ENCODE peak calls at places on chromosome X, in seven cellular contexts. A, V, H, I, P, N and Q are unnamed samples. For H3K9me3, the result is how much of the 10 kb centered on the place peaks cover.

GRCh38 chrX:63922221-63922620 is 137.2 kb upstream of the ARHGEF9 start:
- DNase-seq in V (no peak), A (no peak), I (no peak), N (no peak), P (no peak), H (no peak), Q (no peak)

GRCh38 chrX:37745354-37745753 is 34.5 kb upstream of the CYBB start:
- DNase-seq in A (peak), P (peak), H (no peak), V (peak), I (no peak), N (peak), Q (peak)

GRCh38 chrX:111355523-111356122 is 56.4 kb downstream of the DCX start:
- DNase-seq in A (no peak), I (no peak), P (no peak), V (no peak), N (no peak), H (no peak), Q (no peak)

GRCh38 chrX:1554469-1555210 is 17.7 kb upstream of the P2RY8 start:
- DNase-seq in N (no peak), A (no peak), I (no peak), V (no peak), P (no peak), H (peak), Q (no peak)

GRCh38 chrX:129593137-129593536 is 53.1 kb downstream of the OCRL start:
- DNase-seq in I (no peak), A (no peak), H (no peak), N (no peak), P (no peak), V (no peak), Q (no peak)

GRCh38 chrX:34437586-34437985 is 219.5 kb downstream of the TMEM47 start:
- DNase-seq in I (no peak), V (no peak), A (peak), P (peak), H (no peak), N (no peak), Q (peak)

GRCh38 chrX:56564921-56565861 is 1.8 kb downstream of the UBQLN2 start:
- DNase-seq in P (no peak), I (no peak), A (no peak), N (no peak), V (no peak), H (no peak), Q (no peak)

GRCh38 chrX:42714981-42715688 is 62.8 kb downstream of the PPP1R2C start:
- DNase-seq in N (no peak), P (no peak), V (no peak), I (peak), H (peak), A (peak), Q (no peak)

GRCh38 chrX:114611018-114611619 is 27.2 kb downstream of the HTR2C start:
- DNase-seq in V (no peak), H (no peak), A (peak), P (peak), N (peak), I (no peak), Q (no peak)

GRCh38 chrX:77436682-77437081 is 10.5 kb upstream of the FGF16 start:
- DNase-seq in V (no peak), A (no peak), P (no peak), N (no peak), H (no peak), I (no peak), Q (no peak)

GRCh38 chrX:8579602-8580001 is 115.0 kb downstream of the VCX3B start:
- DNase-seq in N (no peak), V (no peak), H (no peak), A (peak), I (no peak), P (no peak), Q (no peak)

GRCh38 chrX:8743126-8743732 is 11.3 kb upstream of the ANOS1 start:
- DNase-seq in N (no peak), I (no peak), P (peak), H (no peak), A (peak), V (no peak), Q (no peak)

GRCh38 chrX:81202413-81202794 is 502 bp downstream of the SH3BGRL start:
- DNase-seq in A (no peak), N (no peak), V (no peak), P (no peak), H (no peak), I (no peak), Q (no peak)

GRCh38 chrX:149207518-149207917 is 297.6 kb downstream of the IDS start:
- DNase-seq in A (no peak), V (no peak), H (no peak), I (no peak), P (no peak), N (no peak), Q (no peak)
- TF ChIP-seq POLR2A in A (no peak), V (no peak), H (no peak), I (no peak), P (no peak), N (no peak), Q (no peak)

DNA sequence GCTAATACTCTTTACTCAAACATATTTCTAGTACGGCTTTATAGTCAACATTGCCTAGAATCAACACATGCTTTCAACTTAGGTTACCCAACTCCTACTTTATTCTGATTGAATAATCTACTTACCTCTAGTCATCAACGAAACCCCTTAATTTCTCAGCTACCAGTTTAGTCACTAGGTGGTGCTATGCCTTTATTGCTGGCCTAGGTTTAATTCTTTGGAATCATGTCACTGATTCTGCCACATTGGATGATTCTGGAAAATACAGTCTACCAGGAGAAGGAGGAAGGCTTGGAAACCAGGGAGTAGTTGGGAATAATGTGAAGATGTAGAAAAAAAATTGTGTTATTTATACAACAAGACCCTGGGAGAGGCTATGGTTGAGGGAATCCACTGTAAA is 167.7 kb downstream of the DCAF12L2 start:
- DNase-seq in A (no peak), V (no peak), I (no peak), H (no peak), N (no peak), P (no peak), Q (no peak)
- TF ChIP-seq CTCF in A (no peak), V (no peak), I (no peak), H (no peak), N (no peak), P (peak), Q (no peak)

GRCh38 chrX:144494069-144494468 is 610.2 kb downstream of the UBE2NL start:
- DNase-seq in A (no peak), I (no peak), N (no peak), V (no peak), P (no peak), H (no peak), Q (no peak)
- H3K9me3 ChIP-seq in A (under half), I (under half), N (under half), V (under half), P (under half), H (under half), Q (under half)

GRCh38 chrX:154019633-154020499 is at the start of gene IRAK1:
- DNase-seq in V (no peak), H (no peak), N (no peak), I (no peak), A (peak), P (peak), Q (no peak)
- TF ChIP-seq POLR2A in V (peak), H (peak), N (peak), I (no peak), A (peak), P (no peak), Q (peak)

GRCh38 chrX:95662200-95662599 is 1022.4 kb upstream of the DIAPH2 start:
- DNase-seq in V (no peak), A (no peak), P (no peak), N (no peak), H (no peak), I (no peak), Q (no peak)

GRCh38 chrX:95666056-95666455 is 1018.6 kb upstream of the DIAPH2 start:
- DNase-seq in P (no peak), I (no peak), N (no peak), H (no peak), V (no peak), A (no peak), Q (no peak)
- TF ChIP-seq CTCF in P (no peak), I (no peak), N (no peak), H (no peak), V (no peak), A (no peak), Q (no peak)

DNA sequence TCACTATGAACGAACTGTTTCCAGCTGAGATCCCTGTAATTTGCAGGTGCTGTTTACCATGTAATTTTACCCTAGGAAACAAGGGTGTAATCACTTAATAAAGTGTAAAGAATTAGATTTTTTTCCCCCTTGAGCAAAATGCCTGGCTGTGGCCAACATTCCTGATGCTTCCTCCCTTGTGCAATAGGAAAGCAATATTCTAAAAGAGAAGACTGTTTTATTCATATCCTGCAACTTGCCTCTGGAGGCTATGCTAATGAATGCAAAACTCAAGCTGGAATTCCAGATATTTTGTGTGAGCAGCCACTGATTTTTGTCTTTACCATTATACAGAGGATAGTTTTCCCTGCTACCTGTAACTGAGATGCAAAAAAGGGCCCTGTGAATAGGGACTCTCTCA is 98.0 kb downstream of the AWAT2 start:
- DNase-seq in I (no peak), P (no peak), A (no peak), H (no peak), N (no peak), V (no peak), Q (no peak)
- H3K9me3 ChIP-seq in I (under half), P (under half), A (under half), H (under half), N (under half), V (under half), Q (under half)

GRCh38 chrX:107674480-107675364 is 46.4 kb downstream of the PRPS1 start:
- DNase-seq in V (no peak), N (no peak), I (no peak), A (peak), P (peak), H (peak), Q (peak)
- TF ChIP-seq POLR2A in V (no peak), N (no peak), I (no peak), A (peak), P (no peak), H (peak), Q (no peak)

GRCh38 chrX:40570346-40571093 is 10.2 kb upstream of the ATP6AP2 start:
- DNase-seq in P (no peak), H (no peak), V (peak), I (no peak), N (no peak), A (no peak), Q (no peak)

GRCh38 chrX:40576291-40576690 is 4.5 kb upstream of the ATP6AP2 start:
- DNase-seq in A (no peak), N (no peak), I (no peak), P (no peak), H (no peak), V (no peak), Q (no peak)

GRCh38 chrX:40571600-40571999 is 9.2 kb upstream of the ATP6AP2 start:
- DNase-seq in V (no peak), H (no peak), I (no peak), A (no peak), N (no peak), P (no peak), Q (no peak)

GRCh38 chrX:40578039-40578438 is 2.7 kb upstream of the ATP6AP2 start:
- DNase-seq in I (no peak), N (no peak), A (no peak), P (no peak), H (no peak), V (no peak), Q (no peak)

DNA sequence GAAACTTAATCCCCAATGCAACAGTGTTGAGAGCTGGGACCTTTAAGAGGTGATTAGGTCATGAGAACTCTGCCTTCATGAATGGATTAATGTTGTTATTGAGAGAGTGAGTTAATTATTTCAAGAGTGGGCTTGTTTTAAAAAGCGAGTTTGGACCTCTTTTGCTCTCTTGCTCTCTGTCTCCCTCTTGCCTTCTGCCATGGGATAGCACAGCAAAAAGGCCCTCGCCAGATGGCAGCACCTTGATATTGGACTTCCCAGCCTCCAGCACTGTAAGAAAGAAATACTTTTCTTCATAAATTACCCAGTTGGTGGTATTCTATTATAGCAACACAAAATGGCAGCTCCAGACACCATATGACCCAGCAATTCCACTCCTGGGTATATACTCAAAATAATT is 7.0 kb upstream of the ATP6AP2 start:
- DNase-seq in V (no peak), N (no peak), I (peak), H (no peak), P (no peak), A (no peak), Q (no peak)
- TF ChIP-seq CTCF in V (peak), N (peak), I (peak), H (no peak), P (peak), A (peak), Q (no peak)

DNA sequence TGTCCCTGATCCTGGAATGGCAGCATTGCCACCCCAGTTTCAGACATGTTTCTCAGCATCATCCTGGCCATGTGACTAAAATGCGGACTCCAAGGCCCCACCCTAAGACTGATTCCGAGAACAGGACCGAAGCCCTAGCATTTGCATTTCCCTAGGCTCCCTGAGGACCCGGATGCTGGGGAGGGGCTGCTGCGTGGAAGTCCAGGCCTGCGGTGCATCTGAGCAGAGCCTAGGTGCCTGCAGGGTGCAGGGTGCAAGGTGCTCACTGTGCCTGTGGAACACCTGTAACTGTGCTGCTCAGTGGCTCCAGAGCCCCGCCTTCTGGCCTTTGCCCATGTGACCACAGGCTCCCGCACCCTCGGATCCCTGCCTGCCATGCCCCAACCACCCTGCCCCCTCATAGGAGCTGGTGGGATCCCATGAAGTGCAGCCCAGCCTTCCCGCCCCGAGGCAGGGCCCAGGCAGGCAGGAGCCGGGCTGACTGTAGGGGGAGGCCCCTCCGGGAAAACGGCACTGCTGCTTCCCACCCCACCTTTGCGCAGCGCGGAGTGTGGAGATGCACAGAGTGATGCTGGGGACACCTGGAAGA is 14.9 kb downstream of the PNMA6F start:
- DNase-seq in N (no peak), I (no peak), H (no peak), A (no peak), V (no peak), P (no peak), Q (no peak)
- H3K9me3 ChIP-seq in N (under half), I (under half), H (under half), A (under half), V (under half), P (under half), Q (under half)